ENCODE peak calls at places on chromosomes 6 and 20, in six cellular contexts. One of them, this sample, is unnamed.

GRCh38 chr6:83709748-83710050 is 798 bp upstream of the SNAP91 start:
- DNase-seq in left cardiac atrium: no peak
- DNase-seq in AG08396: no peak
- DNase-seq in GM06990: no peak
- DNase-seq in cardiac fibroblast: no peak
- DNase-seq in LoVo: no peak
- DNase-seq in this sample: no peak

GRCh38 chr6:159929819-159930218 is 39.0 kb downstream of the MAS1 start:
- DNase-seq in LoVo: no peak
- DNase-seq in GM06990: peak
- DNase-seq in cardiac fibroblast: no peak
- DNase-seq in AG08396: no peak
- DNase-seq in left cardiac atrium: no peak
- DNase-seq in this sample: peak

GRCh38 chr6:134029495-134030455 is 22.6 kb downstream of the SLC2A12 start:
- DNase-seq in LoVo: peak
- DNase-seq in cardiac fibroblast: peak
- DNase-seq in AG08396: peak
- DNase-seq in GM06990: no peak
- DNase-seq in left cardiac atrium: no peak
- DNase-seq in this sample: no peak

GRCh38 chr6:87756858-87757257 is 54.8 kb upstream of the AKIRIN2 start:
- DNase-seq in GM06990: peak
- DNase-seq in LoVo: no peak
- DNase-seq in cardiac fibroblast: peak
- DNase-seq in left cardiac atrium: peak
- DNase-seq in AG08396: peak
- DNase-seq in this sample: no peak

GRCh38 chr6:149897855-149898744 is at the start of gene RAET1E:
- DNase-seq in LoVo: no peak
- DNase-seq in cardiac fibroblast: no peak
- DNase-seq in AG08396: no peak
- DNase-seq in left cardiac atrium: no peak
- DNase-seq in GM06990: no peak
- DNase-seq in this sample: peak

GRCh38 chr6:26017567-26017966 is 55.0 kb downstream of the TRIM38 start:
- DNase-seq in LoVo: no peak
- DNase-seq in cardiac fibroblast: peak
- DNase-seq in left cardiac atrium: peak
- DNase-seq in GM06990: peak
- DNase-seq in AG08396: peak
- DNase-seq in this sample: peak

GRCh38 chr20:14234666-14235295 is 102.6 kb downstream of the FLRT3 start:
- DNase-seq in left cardiac atrium: no peak
- DNase-seq in LoVo: no peak
- DNase-seq in cardiac fibroblast: peak
- DNase-seq in GM06990: no peak
- DNase-seq in AG08396: peak
- DNase-seq in this sample: no peak

GRCh38 chr20:62133864-62134263 is 9.3 kb downstream of the PSMA7 start:
- DNase-seq in cardiac fibroblast: no peak
- DNase-seq in AG08396: no peak
- DNase-seq in GM06990: no peak
- DNase-seq in left cardiac atrium: no peak
- DNase-seq in LoVo: no peak
- DNase-seq in this sample: no peak

GRCh38 chr6:123794799-123795198 is 8.9 kb upstream of the NKAIN2 start:
- DNase-seq in LoVo: no peak
- DNase-seq in cardiac fibroblast: no peak
- DNase-seq in GM06990: no peak
- DNase-seq in AG08396: no peak
- DNase-seq in left cardiac atrium: no peak
- DNase-seq in this sample: no peak

GRCh38 chr6:32692019-32692418 is 25.6 kb upstream of the HLA-DQB1 start:
- DNase-seq in cardiac fibroblast: no peak
- DNase-seq in LoVo: no peak
- DNase-seq in AG08396: no peak
- DNase-seq in left cardiac atrium: peak
- DNase-seq in GM06990: no peak
- DNase-seq in this sample: no peak

GRCh38 chr6:106300944-106301343 is 24.6 kb downstream of the ATG5 start:
- DNase-seq in AG08396: peak
- DNase-seq in LoVo: peak
- DNase-seq in left cardiac atrium: no peak
- DNase-seq in cardiac fibroblast: peak
- DNase-seq in GM06990: no peak
- DNase-seq in this sample: no peak

GRCh38 chr6:70667256-70667710 is 400 bp upstream of the SMAP1 start:
- DNase-seq in left cardiac atrium: no peak
- DNase-seq in LoVo: no peak
- DNase-seq in cardiac fibroblast: no peak
- DNase-seq in GM06990: no peak
- DNase-seq in AG08396: no peak
- DNase-seq in this sample: no peak

GRCh38 chr6:155693573-155694428 is 238.2 kb upstream of the NOX3 start:
- DNase-seq in cardiac fibroblast: no peak
- DNase-seq in LoVo: peak
- DNase-seq in left cardiac atrium: no peak
- DNase-seq in GM06990: no peak
- DNase-seq in AG08396: no peak
- DNase-seq in this sample: no peak

GRCh38 chr20:29873946-29874345 is 1383.5 kb upstream of the DEFB115 start:
- DNase-seq in AG08396: no peak
- DNase-seq in cardiac fibroblast: peak
- DNase-seq in left cardiac atrium: peak
- DNase-seq in GM06990: peak
- DNase-seq in LoVo: peak
- DNase-seq in this sample: peak

GRCh38 chr6:73774311-73774766 is 78.3 kb downstream of the CD109 start:
- DNase-seq in GM06990: no peak
- DNase-seq in LoVo: peak
- DNase-seq in AG08396: peak
- DNase-seq in left cardiac atrium: peak
- DNase-seq in cardiac fibroblast: peak
- DNase-seq in this sample: no peak

GRCh38 chr6:161748535-161749386 is 474.9 kb upstream of the AGPAT4 start:
- DNase-seq in GM06990: no peak
- DNase-seq in left cardiac atrium: peak
- DNase-seq in AG08396: no peak
- DNase-seq in LoVo: no peak
- DNase-seq in cardiac fibroblast: peak
- DNase-seq in this sample: no peak

GRCh38 chr20:43650997-43651525 is 15.9 kb upstream of the MYBL2 start:
- DNase-seq in LoVo: no peak
- DNase-seq in cardiac fibroblast: no peak
- DNase-seq in left cardiac atrium: no peak
- DNase-seq in GM06990: no peak
- DNase-seq in AG08396: no peak
- DNase-seq in this sample: no peak

GRCh38 chr6:163376167-163376566 is 38.4 kb upstream of the QKI start:
- DNase-seq in GM06990: no peak
- DNase-seq in cardiac fibroblast: no peak
- DNase-seq in AG08396: no peak
- DNase-seq in left cardiac atrium: no peak
- DNase-seq in LoVo: no peak
- DNase-seq in this sample: no peak

GRCh38 chr6:36627801-36628246 is 33.7 kb downstream of the SRSF3 start:
- DNase-seq in left cardiac atrium: peak
- DNase-seq in LoVo: no peak
- DNase-seq in cardiac fibroblast: peak
- DNase-seq in GM06990: no peak
- DNase-seq in AG08396: peak
- DNase-seq in this sample: no peak

GRCh38 chr6:150307520-150307919 is 61.3 kb upstream of the IYD start:
- DNase-seq in LoVo: no peak
- DNase-seq in left cardiac atrium: no peak
- DNase-seq in GM06990: no peak
- DNase-seq in cardiac fibroblast: no peak
- DNase-seq in AG08396: no peak
- DNase-seq in this sample: no peak

GRCh38 chr20:46663531-46663930 is 12.3 kb upstream of the SLC13A3 start:
- DNase-seq in LoVo: no peak
- DNase-seq in left cardiac atrium: no peak
- DNase-seq in AG08396: no peak
- DNase-seq in GM06990: no peak
- DNase-seq in cardiac fibroblast: no peak
- DNase-seq in this sample: no peak

GRCh38 chr6:5550631-5551030 is 289.3 kb downstream of the FARS2 start:
- DNase-seq in LoVo: no peak
- DNase-seq in cardiac fibroblast: no peak
- DNase-seq in left cardiac atrium: no peak
- DNase-seq in GM06990: no peak
- DNase-seq in AG08396: no peak
- DNase-seq in this sample: no peak

GRCh38 chr6:107803957-107804356 is 20.2 kb downstream of the SCML4 start:
- DNase-seq in cardiac fibroblast: no peak
- DNase-seq in LoVo: no peak
- DNase-seq in left cardiac atrium: no peak
- DNase-seq in AG08396: no peak
- DNase-seq in GM06990: no peak
- DNase-seq in this sample: no peak

GRCh38 chr6:100774681-100775080 is 106.4 kb downstream of the ASCC3 start:
- DNase-seq in AG08396: no peak
- DNase-seq in LoVo: no peak
- DNase-seq in GM06990: no peak
- DNase-seq in left cardiac atrium: no peak
- DNase-seq in cardiac fibroblast: no peak
- DNase-seq in this sample: no peak

GRCh38 chr6:43779864-43780260 is 9.9 kb downstream of the VEGFA start:
- DNase-seq in cardiac fibroblast: peak
- DNase-seq in GM06990: no peak
- DNase-seq in LoVo: no peak
- DNase-seq in AG08396: no peak
- DNase-seq in left cardiac atrium: peak
- DNase-seq in this sample: peak

GRCh38 chr6:109117346-109118035 is 22.2 kb downstream of the CEP57L1 start:
- DNase-seq in cardiac fibroblast: no peak
- DNase-seq in AG08396: no peak
- DNase-seq in LoVo: no peak
- DNase-seq in left cardiac atrium: no peak
- DNase-seq in GM06990: peak
- DNase-seq in this sample: no peak

GRCh38 chr6:52162940-52163908 is 23.0 kb upstream of the IL17A start:
- DNase-seq in GM06990: no peak
- DNase-seq in LoVo: peak
- DNase-seq in left cardiac atrium: no peak
- DNase-seq in AG08396: no peak
- DNase-seq in cardiac fibroblast: peak
- DNase-seq in this sample: no peak

This sample was measured in aorta.